ENCODE peak calls at places on chromosome 3, in ten cellular contexts. A is NB4, D is fibroblast of lung, V is foreskin fibroblast, H is fibroblast of mammary gland, Y is thoracic aorta, P is cardiac fibroblast, W is BJ, X is breast epithelium, E is lung. J is an unnamed sample.

GRCh38 chr3:10299175-10299574 is 6.4 kb upstream of the GHRL start:
- DNase-seq in H (peak; percentile 38), D (no peak), W (no peak), V (peak; percentile 62), X (no peak), A (peak; percentile 35), Y (no peak), E (no peak), P (no peak), J (peak; percentile 33)

GRCh38 chr3:61841111-61841845 is 279.9 kb downstream of the PTPRG start:
- DNase-seq in X (no peak), D (peak; percentile 89), Y (no peak), W (no peak), V (peak; percentile 68), P (peak; percentile 80), H (peak; percentile 79), E (no peak), A (no peak), J (no peak)

GRCh38 chr3:61794961-61795360 is 233.6 kb downstream of the PTPRG start:
- DNase-seq in P (no peak), W (no peak), Y (no peak), E (no peak), A (no peak), H (no peak), V (no peak), D (no peak), X (no peak), J (no peak)

GRCh38 chr3:133949438-133949837 is 53.8 kb upstream of the RAB6B start:
- DNase-seq in W (no peak), P (peak; percentile 46), H (no peak), Y (no peak), X (no peak), D (peak; percentile 59), A (no peak), V (no peak), E (no peak), J (no peak)

GRCh38 chr3:169288548-169288947 is 375.0 kb downstream of the MECOM start:
- DNase-seq in D (no peak), V (no peak), E (no peak), Y (no peak), P (no peak), A (no peak), X (no peak), H (no peak), W (no peak), J (no peak)

GRCh38 chr3:134076816-134077215 is 47.1 kb upstream of the SLCO2A1 start:
- DNase-seq in Y (no peak), E (no peak), P (no peak), D (no peak), W (no peak), A (no peak), X (no peak), V (no peak), H (no peak), J (no peak)

GRCh38 chr3:156341831-156342416 is 213.0 kb downstream of the SSR3 start:
- DNase-seq in E (no peak), W (no peak), D (no peak), V (no peak), A (no peak), H (no peak), P (no peak), X (no peak), Y (no peak), J (no peak)

GRCh38 chr3:140863481-140864084 is 78.1 kb upstream of the SLC25A36 start:
- DNase-seq in W (peak; percentile 4), E (peak; percentile 55), X (no peak), P (peak; percentile 74), Y (no peak), V (peak; percentile 77), H (peak; percentile 63), A (peak; percentile 58), D (peak; percentile 63), J (peak; percentile 56)

GRCh38 chr3:132595036-132595435 is 2.0 kb upstream of the ACKR4 start:
- DNase-seq in W (no peak), H (peak; percentile 68), P (peak; percentile 82), D (peak; percentile 9), A (peak; percentile 36), Y (no peak), X (no peak), E (no peak), V (peak; percentile 90), J (peak; percentile 88)

GRCh38 chr3:132598181-132598580 is 1.1 kb downstream of the ACKR4 start:
- DNase-seq in A (no peak), E (no peak), X (no peak), P (no peak), V (no peak), D (no peak), Y (no peak), H (no peak), W (no peak), J (no peak)

GRCh38 chr3:132596326-132596725 is 744 bp upstream of the ACKR4 start:
- DNase-seq in E (no peak), A (no peak), V (no peak), Y (no peak), W (no peak), X (no peak), P (no peak), H (no peak), D (no peak), J (no peak)

GRCh38 chr3:132597660-132598059 is 590 bp downstream of the ACKR4 start:
- DNase-seq in W (no peak), P (no peak), Y (no peak), D (no peak), V (no peak), X (no peak), H (no peak), E (no peak), A (no peak), J (no peak)

DNA sequence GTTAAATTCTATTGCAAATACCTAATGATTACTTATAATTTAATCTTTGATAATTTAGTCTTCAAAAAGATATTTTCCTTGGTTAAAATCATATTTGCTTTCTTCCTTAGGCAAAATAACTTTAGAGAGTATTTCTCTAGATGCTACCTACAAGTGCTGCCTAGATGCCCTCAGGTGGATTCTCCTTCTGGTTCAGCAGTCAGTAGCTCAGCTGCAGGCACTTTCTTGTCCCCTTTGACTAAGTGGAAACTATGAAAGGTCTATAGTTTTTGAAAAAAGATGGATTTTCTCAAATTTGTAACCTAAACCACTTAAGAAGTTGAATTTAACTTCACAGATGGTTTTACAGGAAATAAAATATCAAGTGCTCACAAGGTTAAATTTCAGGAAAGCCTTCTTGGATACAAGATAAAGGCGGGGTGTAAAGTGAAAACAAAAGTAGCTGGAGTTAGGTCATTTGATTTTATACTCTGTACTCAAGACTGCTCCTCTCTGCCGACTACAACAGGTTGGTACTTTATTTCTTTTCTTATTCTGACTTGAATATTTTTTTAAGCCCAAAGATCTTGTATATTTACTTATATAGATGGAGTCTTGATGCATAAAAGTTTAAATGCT is at the start of gene ACKR4:
- DNase-seq in P (no peak), D (no peak), Y (no peak), A (no peak), E (no peak), W (no peak), H (peak; percentile 17), X (no peak), V (peak; percentile 27), J (peak; percentile 36)
- H3K4me3 ChIP-seq in P (no peak within 1 kb of the TSS), D (no peak within 1 kb of the TSS), Y (peak within 1 kb of the TSS; percentile 68), A (no peak within 1 kb of the TSS), E (no peak within 1 kb of the TSS), W (peak within 1 kb of the TSS; percentile 43), H (no peak within 1 kb of the TSS), X (no peak within 1 kb of the TSS), V (peak within 1 kb of the TSS; percentile 81), J (peak within 1 kb of the TSS; percentile 59)

DNA sequence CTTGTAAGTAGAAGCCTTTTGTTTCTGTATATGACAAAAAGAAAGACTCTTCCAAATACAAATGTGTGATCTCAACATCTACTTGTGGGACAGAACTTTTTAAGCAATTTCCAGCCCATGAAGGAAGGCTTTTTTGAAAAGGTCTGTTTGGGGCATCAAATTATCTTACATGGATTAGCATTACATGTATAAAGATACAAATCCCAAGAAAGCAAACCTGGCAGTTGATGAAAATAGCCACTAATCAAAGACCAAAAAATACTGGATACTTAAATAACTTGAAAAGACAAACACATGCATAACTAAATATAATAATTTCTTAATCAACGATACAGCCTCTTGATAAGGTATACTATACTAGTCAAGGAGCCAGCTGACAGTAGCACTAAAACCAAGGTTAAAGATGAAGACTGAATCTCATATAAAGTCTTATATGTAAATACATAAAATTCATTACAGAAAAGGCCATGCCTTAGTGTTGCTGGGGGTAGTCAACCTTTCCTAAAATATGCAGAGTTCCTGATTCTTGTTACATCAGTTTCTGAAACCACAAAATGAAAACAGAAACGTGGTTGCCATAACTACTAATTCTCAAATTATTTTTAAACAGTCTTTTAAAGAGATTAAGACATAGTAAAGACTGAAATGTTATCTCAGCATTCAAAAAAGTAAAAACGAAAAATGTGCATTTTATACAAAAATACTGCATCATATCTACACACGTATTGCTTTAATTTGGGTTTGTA is 2.0 kb downstream of the ANKRD28 start:
- DNase-seq in V (peak; percentile 65), H (peak; percentile 59), Y (no peak), D (peak; percentile 65), X (no peak), W (no peak), P (peak; percentile 81), E (no peak), A (peak; percentile 62), J (peak; percentile 85)
- H3K4me3 ChIP-seq in V (peak overlapping the region; percentile 76), H (peak overlapping the region; percentile 92), Y (peak overlapping the region; percentile 64), D (peak overlapping the region; percentile 99), X (peak overlapping the region; percentile 65), W (peak overlapping the region; percentile 80), P (peak overlapping the region; percentile 66), E (no peak overlapping the region), A (peak overlapping the region; percentile 61), J (peak overlapping the region; percentile 79)

GRCh38 chr3:49112262-49112661 is 7.7 kb upstream of the QARS1 start:
- DNase-seq in A (no peak), E (no peak), H (no peak), X (no peak), P (no peak), W (no peak), V (no peak), D (no peak), Y (no peak), J (no peak)

GRCh38 chr3:49111347-49111746 is 6.8 kb upstream of the QARS1 start:
- DNase-seq in Y (no peak), H (no peak), D (no peak), P (no peak), W (no peak), A (no peak), E (no peak), V (no peak), X (no peak), J (no peak)

GRCh38 chr3:49108346-49108745 is 3.8 kb upstream of the QARS1 start:
- DNase-seq in P (no peak), H (no peak), E (no peak), D (no peak), X (no peak), A (no peak), W (no peak), V (no peak), Y (no peak), J (no peak)

DNA sequence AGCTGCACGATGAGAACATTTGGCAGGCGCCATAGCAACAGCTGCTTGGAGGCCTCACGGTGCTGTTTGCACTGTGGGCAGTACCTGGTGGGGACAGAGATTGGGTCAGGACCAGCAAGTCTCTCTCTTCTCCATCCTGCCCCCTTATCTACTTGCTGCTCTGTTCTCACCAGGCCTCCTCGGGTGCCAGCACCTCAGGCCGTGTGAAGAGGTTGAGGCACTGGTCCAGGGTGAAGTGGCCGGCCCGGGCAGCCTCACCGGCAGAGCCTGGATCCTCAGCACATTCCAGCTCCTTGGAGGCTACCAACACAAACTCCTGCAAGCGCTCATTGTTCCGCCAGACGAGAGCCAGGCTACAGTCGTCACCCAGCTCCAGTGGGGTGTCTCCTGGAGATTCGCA is 6.2 kb upstream of the QARS1 start:
- DNase-seq in D (no peak), W (no peak), A (no peak), E (no peak), Y (no peak), H (no peak), P (no peak), X (no peak), V (no peak), J (no peak)
- H3K4me3 ChIP-seq in D (no peak overlapping the region), W (no peak overlapping the region), A (no peak overlapping the region), E (no peak overlapping the region), Y (no peak overlapping the region), H (no peak overlapping the region), P (no peak overlapping the region), X (no peak overlapping the region), V (no peak overlapping the region), J (no peak overlapping the region)

GRCh38 chr3:143850877-143851276 is 2.6 kb upstream of the SLC9A9 start:
- DNase-seq in E (no peak), A (no peak), X (no peak), W (no peak), P (peak; percentile 19), Y (no peak), H (peak; percentile 48), D (no peak), V (peak; percentile 57), J (no peak)

GRCh38 chr3:143849854-143850549 is 1.7 kb upstream of the SLC9A9 start:
- DNase-seq in X (no peak), P (peak; percentile 89), D (peak; percentile 97), E (no peak), W (peak; percentile 70), H (peak; percentile 93), Y (no peak), A (no peak), V (peak; percentile 90), J (peak; percentile 91)

GRCh38 chr3:143851331-143852017 is 3.2 kb upstream of the SLC9A9 start:
- DNase-seq in H (no peak), E (no peak), P (no peak), X (no peak), D (no peak), A (no peak), V (no peak), W (no peak), Y (no peak), J (no peak)

GRCh38 chr3:143847787-143848631 is at the start of gene SLC9A9:
- DNase-seq in D (peak; percentile 85), A (peak; percentile 56), Y (no peak), P (peak; percentile 86), W (peak; percentile 51), H (peak; percentile 86), E (no peak), X (no peak), V (peak; percentile 87), J (peak; percentile 77)

GRCh38 chr3:143848707-143849106 is 439 bp upstream of the SLC9A9 start:
- DNase-seq in E (no peak), W (no peak), D (no peak), V (no peak), H (no peak), A (no peak), P (no peak), X (no peak), Y (no peak), J (no peak)
- H3K4me3 ChIP-seq in E (no peak overlapping the region), W (no peak overlapping the region), D (peak overlapping the region; percentile 96), V (peak overlapping the region; percentile 74), H (peak overlapping the region; percentile 76), A (no peak overlapping the region), P (no peak overlapping the region), X (peak overlapping the region; percentile 71), Y (peak overlapping the region; percentile 72), J (peak overlapping the region; percentile 72)

J was measured in AG10803.